ENCODE peak calls at places on chromosomes 11 and 22, in seven cellular contexts. Q is choroid plexus epithelial cell, K is brain microvascular endothelial cell, X is fibroblast of villous mesenchyme, B is psoas muscle, M is transverse colon, G is MM.1S. W is an unnamed sample.
A peak's percentile ranks its signal among the peaks of the same experiment; 100 is the strongest.

GRCh38 chr11:22244986-22245592 is 52.2 kb downstream of the ANO5 start:
- DNase-seq in Q (peak; percentile 59), K (peak; percentile 13), X (peak; percentile 6), B (peak; percentile 50), M (peak; percentile 10), G (peak; percentile 48), W (no peak)

GRCh38 chr22:31829505-31829904 is 75.7 kb downstream of the DEPDC5 start:
- DNase-seq in Q (peak; percentile 92), K (peak; percentile 93), X (peak; percentile 92), B (no peak), M (no peak), G (no peak), W (peak; percentile 93)

GRCh38 chr22:25900390-25900789 is 158.4 kb downstream of the MYO18B start:
- DNase-seq in Q (no peak), K (no peak), X (no peak), B (no peak), M (no peak), G (no peak), W (no peak)

GRCh38 chr22:33126881-33127280 is 68.7 kb upstream of the SYN3 start:
- DNase-seq in Q (peak; percentile 1), K (no peak), X (no peak), B (no peak), M (no peak), G (peak; percentile 9), W (no peak)

GRCh38 chr11:96259053-96259837 is 83.8 kb downstream of the MAML2 start:
- DNase-seq in Q (peak; percentile 69), K (peak; percentile 29), X (peak; percentile 69), B (no peak), M (no peak), G (no peak), W (peak; percentile 80)

GRCh38 chr11:15180212-15180814 is 65.6 kb downstream of the INSC start:
- DNase-seq in Q (peak; percentile 28), K (no peak), X (peak; percentile 50), B (no peak), M (no peak), G (no peak), W (peak; percentile 12)

GRCh38 chr22:30205281-30206115 is 41.1 kb downstream of the LIF start:
- DNase-seq in Q (peak; percentile 94), K (peak; percentile 97), X (peak; percentile 97), B (peak; percentile 85), M (no peak), G (no peak), W (peak; percentile 93)

GRCh38 chr11:67345949-67346819 is 7.2 kb downstream of the POLD4 start:
- DNase-seq in Q (peak; percentile 74), K (peak; percentile 27), X (peak; percentile 65), B (no peak), M (peak; percentile 66), G (peak; percentile 49), W (peak; percentile 55)

GRCh38 chr22:46735747-46736608 is 2.1 kb downstream of the CERK start:
- DNase-seq in Q (no peak), K (no peak), X (no peak), B (peak; percentile 60), M (no peak), G (no peak), W (no peak)

GRCh38 chr11:63521896-63522295 is 14.7 kb upstream of the PLAAT4 start:
- DNase-seq in Q (peak; percentile 45), K (no peak), X (peak; percentile 61), B (no peak), M (no peak), G (no peak), W (no peak)

GRCh38 chr22:20319745-20320658 is at the start of gene DGCR6L:
- DNase-seq in Q (peak; percentile 93), K (peak; percentile 87), X (peak; percentile 94), B (peak; percentile 98), M (peak; percentile 98), G (peak; percentile 97), W (peak; percentile 89)
- TF ChIP-seq CTCF in Q (no peak), K (no peak), X (no peak), B (no peak), M (no peak), G (no peak), W (no peak)

DNA sequence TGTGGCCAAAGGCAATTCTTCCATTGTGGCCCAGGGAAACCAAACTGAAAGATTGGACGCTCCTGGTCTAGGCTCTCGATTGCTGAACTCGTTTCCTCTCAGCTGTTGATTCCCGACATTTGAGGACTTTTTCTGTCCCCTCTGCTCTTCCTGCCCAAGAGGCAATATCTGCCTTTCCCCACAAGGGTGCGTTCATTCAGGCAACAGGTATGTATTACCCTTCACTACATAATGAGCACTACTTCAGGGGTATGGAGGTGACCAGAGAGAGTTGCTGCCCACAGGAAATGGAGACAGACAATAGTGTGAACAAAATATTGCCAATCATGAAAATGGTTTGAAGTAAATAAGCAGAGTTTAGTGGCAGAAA is 8.2 kb downstream of the PTH start:
- DNase-seq in Q (peak; percentile 40), K (peak; percentile 11), X (no peak), B (no peak), M (no peak), G (no peak), W (no peak)
- TF ChIP-seq CTCF in Q (peak; percentile 50), K (peak; percentile 42), X (peak; percentile 35), B (no peak), M (peak; percentile 31), G (peak; percentile 25), W (no peak)

DNA sequence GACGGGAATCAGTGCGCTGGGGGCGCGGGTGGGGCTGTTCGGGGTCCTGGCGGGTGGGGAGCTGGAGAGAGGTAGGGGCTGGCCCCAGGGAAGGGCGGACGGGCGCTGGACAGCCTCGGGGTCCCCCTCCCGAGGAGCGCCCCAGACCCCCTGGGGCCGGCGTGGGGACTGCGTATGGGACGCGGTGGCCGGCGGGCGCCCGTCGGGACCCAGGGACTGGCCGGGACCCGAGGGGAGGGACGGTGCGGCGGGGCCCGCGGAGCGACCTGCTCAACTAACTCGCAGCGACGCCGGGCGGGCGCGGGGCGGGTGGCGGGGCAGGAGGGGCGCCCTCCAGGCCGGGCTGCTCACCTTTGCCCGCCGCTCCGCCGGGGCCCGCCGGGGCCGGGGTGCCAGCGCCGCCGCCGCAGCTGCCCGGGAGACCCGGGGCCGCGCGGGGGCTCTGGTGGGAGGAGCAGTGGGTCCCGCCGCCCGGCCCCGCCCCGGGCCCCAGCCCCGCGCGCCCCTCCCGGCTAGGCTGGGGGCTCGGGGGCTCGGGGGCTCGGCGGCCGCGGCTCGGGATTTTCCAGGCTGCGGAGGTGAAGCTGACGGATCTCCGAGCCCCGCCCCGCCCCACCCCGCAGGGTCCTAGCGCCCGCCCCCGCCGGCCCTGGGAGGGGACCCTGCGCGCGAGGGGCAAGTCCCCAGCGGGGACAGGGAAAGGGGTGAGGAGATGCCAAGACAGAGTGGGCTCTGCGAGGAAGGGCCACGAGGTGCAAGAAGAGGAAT is 12.3 kb downstream of the STARD10 start:
- DNase-seq in Q (no peak), K (no peak), X (no peak), B (peak; percentile 67), M (peak; percentile 64), G (peak; percentile 37), W (no peak)
- TF ChIP-seq CTCF in Q (no peak), K (no peak), X (no peak), B (no peak), M (no peak), G (no peak), W (no peak)

DNA sequence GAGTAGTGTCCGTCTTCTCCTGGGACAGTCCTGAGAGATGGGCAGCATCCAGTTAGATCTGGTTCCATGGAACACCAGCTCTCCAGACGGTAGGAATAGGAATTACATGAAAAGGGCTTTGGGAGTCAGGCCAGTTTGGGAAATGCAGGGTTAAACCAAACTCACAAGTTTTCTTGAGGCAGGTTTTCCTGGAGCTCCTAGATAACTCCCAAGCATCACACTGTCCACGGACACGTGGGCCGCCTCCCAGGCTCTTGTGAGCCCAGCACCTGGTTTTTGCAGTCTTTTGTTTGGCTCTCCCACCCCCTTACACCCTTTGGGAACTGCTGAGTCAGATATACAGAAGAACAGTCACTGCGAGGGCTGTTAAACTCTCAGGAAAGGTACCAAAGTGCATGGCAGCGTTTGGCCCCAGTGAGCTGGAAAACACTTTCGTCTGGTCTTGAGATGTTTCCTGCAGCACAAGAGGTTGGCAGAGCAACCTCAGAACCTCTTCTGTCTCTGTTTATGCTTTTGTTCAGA is 90.0 kb downstream of the BCR start:
- DNase-seq in Q (peak; percentile 24), K (no peak), X (peak; percentile 14), B (no peak), M (no peak), G (no peak), W (no peak)
- TF ChIP-seq CTCF in Q (peak; percentile 53), K (peak; percentile 48), X (peak; percentile 26), B (no peak), M (no peak), G (no peak), W (peak; percentile 8)

GRCh38 chr22:24217384-24217783 is 27.5 kb downstream of the GGT5 start:
- DNase-seq in Q (no peak), K (no peak), X (no peak), B (no peak), M (no peak), G (no peak), W (no peak)

GRCh38 chr22:24219750-24220149 is 25.1 kb downstream of the GGT5 start:
- DNase-seq in Q (no peak), K (no peak), X (no peak), B (no peak), M (no peak), G (no peak), W (no peak)

GRCh38 chr22:24214467-24215285 is 30.2 kb downstream of the GGT5 start:
- DNase-seq in Q (no peak), K (no peak), X (no peak), B (no peak), M (no peak), G (no peak), W (no peak)

DNA sequence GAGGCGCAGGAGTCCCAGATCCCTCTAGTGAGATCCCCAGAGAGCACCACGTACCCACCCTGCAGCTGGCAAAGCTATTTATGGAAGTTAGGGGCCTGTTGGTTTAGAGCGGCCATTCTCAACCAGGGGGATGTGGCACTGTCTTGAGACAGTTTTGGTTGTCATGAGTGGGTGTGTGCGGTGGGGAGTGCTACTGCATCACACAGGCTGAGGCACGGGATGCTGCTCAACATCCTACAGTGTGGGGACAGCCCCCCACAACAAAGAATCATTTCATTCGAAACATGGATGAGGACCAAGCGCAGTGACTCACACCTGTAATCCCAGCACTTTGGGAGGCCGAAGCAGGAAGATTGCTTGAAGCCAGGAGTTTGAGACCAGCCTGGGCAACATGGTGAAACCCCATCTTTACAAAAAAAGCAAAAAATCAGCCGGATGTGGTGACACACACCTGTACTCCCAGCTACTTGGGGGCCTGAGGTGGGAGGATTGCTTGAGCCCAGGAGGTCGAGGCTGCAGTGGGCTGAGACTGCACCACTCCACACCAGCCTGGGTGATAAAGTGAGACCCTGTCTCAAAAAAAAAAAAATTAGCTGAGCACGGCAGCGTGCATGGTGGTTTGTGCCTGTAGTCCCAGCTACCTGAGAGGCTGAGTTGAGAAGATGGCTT is 28.2 kb downstream of the GGT5 start:
- DNase-seq in Q (no peak), K (no peak), X (no peak), B (no peak), M (no peak), G (no peak), W (no peak)
- TF ChIP-seq CTCF in Q (no peak), K (no peak), X (no peak), B (no peak), M (no peak), G (no peak), W (no peak)

GRCh38 chr11:115190196-115190595 is 314.0 kb downstream of the CADM1 start:
- DNase-seq in Q (no peak), K (no peak), X (no peak), B (no peak), M (no peak), G (no peak), W (no peak)
- TF ChIP-seq CTCF in Q (no peak), K (no peak), X (no peak), B (no peak), M (no peak), G (no peak), W (no peak)